ENCODE peak calls at places on chromosomes 13 and 19, in nine cellular contexts. H, V, O, R, B, K, D, S and N are unnamed samples.

GRCh38 chr13:49400755-49401659 is 42.9 kb downstream of the CAB39L start:
- DNase-seq in D (no peak), B (no peak), H (peak), K (peak), O (peak), R (peak), S (peak), V (no peak), N (peak)

GRCh38 chr19:13098291-13099072 is 4.2 kb downstream of the LYL1 start:
- DNase-seq in B (no peak), D (no peak), S (peak), V (no peak), R (no peak), K (no peak), O (peak), H (no peak), N (peak)

GRCh38 chr19:17677002-17677401 is 11.2 kb downstream of the UNC13A start:
- DNase-seq in B (no peak), S (peak), V (no peak), D (no peak), H (no peak), O (no peak), R (no peak), K (no peak), N (no peak)

GRCh38 chr13:112768795-112769411 is 79.1 kb downstream of the ATP11A start:
- DNase-seq in V (no peak), O (no peak), R (no peak), B (no peak), K (no peak), S (peak), D (no peak), H (peak), N (no peak)

GRCh38 chr19:40744554-40745401 is 5.5 kb downstream of the ACTMAP start:
- DNase-seq in H (no peak), V (peak), S (peak), O (no peak), R (peak), D (no peak), K (no peak), B (no peak), N (peak)

GRCh38 chr13:79385694-79386093 is 20.4 kb downstream of the RBM26 start:
- DNase-seq in H (no peak), V (no peak), B (no peak), D (no peak), R (no peak), O (peak), K (no peak), S (peak), N (peak)

GRCh38 chr19:32223595-32224370 is 121.6 kb upstream of the ZNF507 start:
- DNase-seq in O (no peak), B (no peak), R (no peak), V (no peak), H (no peak), K (no peak), S (no peak), D (no peak), N (no peak)

GRCh38 chr13:113897161-113897560 is 33.3 kb upstream of the GAS6 start:
- DNase-seq in K (peak), S (no peak), R (peak), H (no peak), B (no peak), D (no peak), O (peak), V (no peak), N (peak)

GRCh38 chr13:58960909-58961308 is 1202.8 kb downstream of the DIAPH3 start:
- DNase-seq in V (no peak), K (peak), H (no peak), O (peak), B (no peak), D (no peak), R (peak), S (peak), N (no peak)

GRCh38 chr19:56637976-56638555 is 4.9 kb upstream of the SMIM17 start:
- DNase-seq in R (peak), V (peak), D (no peak), O (peak), K (peak), H (no peak), S (peak), B (no peak), N (peak)

GRCh38 chr19:41545547-41545946 is 30.4 kb upstream of the CEACAM21 start:
- DNase-seq in R (no peak), H (no peak), B (no peak), S (no peak), D (no peak), O (no peak), V (no peak), K (no peak), N (no peak)

GRCh38 chr19:39520541-39521204 is 5.7 kb downstream of the SELENOV start:
- DNase-seq in H (no peak), B (no peak), R (no peak), D (no peak), V (no peak), S (no peak), O (no peak), K (no peak), N (no peak)

GRCh38 chr19:17209126-17210036 is 5.8 kb upstream of the USE1 start:
- DNase-seq in O (peak), B (no peak), V (peak), H (peak), R (no peak), S (peak), D (no peak), K (peak), N (peak)

GRCh38 chr13:46296920-46297319 is 85.2 kb downstream of the LRRC63 start:
- DNase-seq in H (no peak), R (peak), V (no peak), B (no peak), S (no peak), O (peak), D (no peak), K (peak), N (peak)

GRCh38 chr19:30076751-30077670 is 135.0 kb downstream of the URI1 start:
- DNase-seq in K (no peak), D (no peak), S (no peak), O (no peak), V (no peak), H (peak), R (no peak), B (no peak), N (no peak)

GRCh38 chr13:90118467-90119071 is 1228.9 kb upstream of the MIR17HG start:
- DNase-seq in O (no peak), R (no peak), H (no peak), K (no peak), S (no peak), D (no peak), V (no peak), B (no peak), N (no peak)

GRCh38 chr13:50384724-50385123 is 369.5 kb downstream of the KCNRG start:
- DNase-seq in V (no peak), H (no peak), B (no peak), R (no peak), D (no peak), O (no peak), S (no peak), K (no peak), N (no peak)

GRCh38 chr13:98944336-98944735 is 33.5 kb downstream of the DOCK9 start:
- DNase-seq in V (no peak), D (no peak), B (no peak), S (no peak), K (no peak), O (no peak), R (peak), H (no peak), N (no peak)

GRCh38 chr13:98068511-98068910 is 74.4 kb upstream of the FARP1 start:
- DNase-seq in K (no peak), R (no peak), H (no peak), O (no peak), S (peak), D (no peak), B (no peak), V (no peak), N (no peak)

GRCh38 chr13:30382836-30383525 is 39.3 kb upstream of the UBE2L5 start:
- DNase-seq in D (no peak), S (no peak), B (no peak), O (no peak), K (no peak), R (no peak), V (no peak), H (peak), N (no peak)

GRCh38 chr13:40460116-40460515 is 206.3 kb downstream of the FOXO1 start:
- DNase-seq in R (no peak), S (no peak), V (no peak), B (no peak), K (no peak), H (no peak), O (no peak), D (no peak), N (peak)

GRCh38 chr19:46390866-46391265 is 22.5 kb downstream of the CCDC8 start:
- DNase-seq in S (no peak), B (no peak), V (no peak), D (no peak), O (no peak), H (no peak), R (no peak), K (no peak), N (no peak)

GRCh38 chr19:40559394-40559793 is 17.3 kb upstream of the SHKBP1 start:
- DNase-seq in K (no peak), B (no peak), D (no peak), H (no peak), S (no peak), O (no peak), R (no peak), V (no peak), N (no peak)

GRCh38 chr19:31132753-31133110 is 216.5 kb downstream of the TSHZ3 start:
- DNase-seq in H (no peak), S (no peak), K (no peak), D (no peak), R (no peak), B (no peak), V (no peak), O (no peak), N (no peak)

GRCh38 chr19:15551183-15552004 is 43.1 kb downstream of the CYP4F22 start:
- DNase-seq in V (peak), O (peak), H (peak), B (peak), R (no peak), S (no peak), D (peak), K (no peak), N (peak)

GRCh38 chr13:40186041-40186440 is 480.4 kb downstream of the FOXO1 start:
- DNase-seq in V (no peak), K (no peak), R (no peak), H (no peak), O (no peak), S (no peak), B (no peak), D (no peak), N (no peak)

GRCh38 chr13:93227280-93227905 is 786 bp downstream of the GPC6 start:
- DNase-seq in V (no peak), K (peak), H (peak), O (peak), S (peak), R (peak), B (no peak), D (no peak), N (peak)

GRCh38 chr19:4174212-4174894 is 8.0 kb downstream of the SIRT6 start:
- DNase-seq in O (no peak), V (no peak), K (no peak), B (no peak), D (no peak), H (peak), R (no peak), S (no peak), N (no peak)

GRCh38 chr13:100349594-100349993 is 239.0 kb downstream of the GGACT start:
- DNase-seq in O (no peak), V (no peak), K (no peak), D (no peak), S (peak), R (no peak), B (no peak), H (no peak), N (no peak)

GRCh38 chr13:85093808-85094207 is 705.4 kb downstream of the SLITRK6 start:
- DNase-seq in H (no peak), R (peak), O (peak), B (no peak), K (no peak), S (no peak), V (no peak), D (no peak), N (peak)

GRCh38 chr13:113491418-113491883 is 940 bp upstream of the DCUN1D2 start:
- DNase-seq in D (no peak), R (peak), H (peak), V (no peak), B (no peak), K (peak), O (peak), S (peak), N (peak)

GRCh38 chr13:99352351-99353271 is 45.4 kb upstream of the GPR183 start:
- DNase-seq in K (no peak), O (no peak), V (no peak), D (no peak), H (no peak), S (no peak), R (no peak), B (no peak), N (no peak)

GRCh38 chr13:29857089-29857488 is 6.7 kb upstream of the UBL3 start:
- DNase-seq in S (no peak), K (no peak), R (no peak), H (no peak), D (no peak), B (no peak), V (no peak), O (no peak), N (no peak)

GRCh38 chr13:105665284-105665683 is 870.2 kb downstream of the EFNB2 start:
- DNase-seq in V (no peak), B (no peak), D (no peak), R (peak), K (peak), O (peak), H (no peak), S (no peak), N (peak)

GRCh38 chr13:43428545-43429287 is 358.1 kb downstream of the ENOX1 start:
- DNase-seq in S (no peak), H (no peak), B (no peak), R (no peak), D (no peak), K (no peak), V (no peak), O (no peak), N (no peak)

GRCh38 chr13:92175330-92175729 is 776.9 kb downstream of the GPC5 start:
- DNase-seq in R (peak), H (no peak), B (no peak), D (no peak), S (peak), O (peak), K (peak), V (no peak), N (no peak)

GRCh38 chr13:64688893-64689677 is 2541.1 kb downstream of the PCDH9 start:
- DNase-seq in R (peak), H (no peak), V (no peak), B (no peak), D (no peak), K (peak), O (peak), S (no peak), N (peak)

GRCh38 chr13:49023441-49023840 is 47.7 kb downstream of the FNDC3A start:
- DNase-seq in V (no peak), D (no peak), H (no peak), S (no peak), K (peak), O (peak), R (peak), B (no peak), N (peak)

GRCh38 chr13:108463365-108463764 is 166.0 kb upstream of the MYO16 start:
- DNase-seq in R (peak), H (no peak), B (no peak), D (no peak), V (no peak), S (peak), O (peak), K (peak), N (peak)

GRCh38 chr13:34412817-34413365 is 529.2 kb upstream of the NBEA start:
- DNase-seq in V (no peak), S (peak), O (peak), D (no peak), H (no peak), B (no peak), R (peak), K (no peak), N (peak)